ENCODE peak calls at places on chromosomes 6 and 20, in nine cellular contexts. One of them, this sample, is unnamed.

GRCh38 chr6:97687916-97688315 is 404.9 kb upstream of the MMS22L start:
- DNase-seq in fibroblast of the aortic adventitia: no peak
- DNase-seq in NCI-H2029 treated with DMSO at 0.1 percent for 48 hours: no peak
- DNase-seq in hepatocyte: no peak
- DNase-seq in left ventricle myocardium inferior: no peak
- DNase-seq in CD4-positive, alpha-beta memory T cell: no peak
- DNase-seq in NCI-H1694 treated with DMSO at 0.1 percent for 48 hours: no peak
- DNase-seq in naive thymus-derived CD8-positive, alpha-beta T cell: no peak
- DNase-seq in skeletal muscle cell: no peak
- DNase-seq in this sample: no peak

GRCh38 chr6:49606696-49607390 is 29.8 kb downstream of the RHAG start:
- DNase-seq in fibroblast of the aortic adventitia: peak; percentile 92
- DNase-seq in NCI-H2029 treated with DMSO at 0.1 percent for 48 hours: peak; percentile 88
- DNase-seq in hepatocyte: peak; percentile 93
- DNase-seq in left ventricle myocardium inferior: no peak
- DNase-seq in CD4-positive, alpha-beta memory T cell: peak; percentile 29
- DNase-seq in NCI-H1694 treated with DMSO at 0.1 percent for 48 hours: peak; percentile 12
- DNase-seq in naive thymus-derived CD8-positive, alpha-beta T cell: peak; percentile 2
- DNase-seq in skeletal muscle cell: peak; percentile 58
- DNase-seq in this sample: peak; percentile 23

GRCh38 chr20:34022154-34022842 is 28.6 kb downstream of the RALY start:
- DNase-seq in fibroblast of the aortic adventitia: no peak
- DNase-seq in NCI-H2029 treated with DMSO at 0.1 percent for 48 hours: peak; percentile 28
- DNase-seq in hepatocyte: peak; percentile 12
- DNase-seq in left ventricle myocardium inferior: no peak
- DNase-seq in CD4-positive, alpha-beta memory T cell: peak; percentile 26
- DNase-seq in NCI-H1694 treated with DMSO at 0.1 percent for 48 hours: no peak
- DNase-seq in naive thymus-derived CD8-positive, alpha-beta T cell: peak; percentile 22
- DNase-seq in skeletal muscle cell: no peak
- DNase-seq in this sample: peak; percentile 32

GRCh38 chr20:32823078-32823477 is 3.3 kb downstream of the MAPRE1 start:
- DNase-seq in fibroblast of the aortic adventitia: peak; percentile 77
- DNase-seq in NCI-H2029 treated with DMSO at 0.1 percent for 48 hours: no peak
- DNase-seq in hepatocyte: peak; percentile 75
- DNase-seq in left ventricle myocardium inferior: no peak
- DNase-seq in CD4-positive, alpha-beta memory T cell: no peak
- DNase-seq in NCI-H1694 treated with DMSO at 0.1 percent for 48 hours: no peak
- DNase-seq in naive thymus-derived CD8-positive, alpha-beta T cell: no peak
- DNase-seq in skeletal muscle cell: peak; percentile 62
- DNase-seq in this sample: no peak

GRCh38 chr6:168469198-168469943 is 28.4 kb downstream of the SMOC2 start:
- DNase-seq in fibroblast of the aortic adventitia: peak; percentile 41
- DNase-seq in NCI-H2029 treated with DMSO at 0.1 percent for 48 hours: no peak
- DNase-seq in hepatocyte: no peak
- DNase-seq in left ventricle myocardium inferior: peak; percentile 78
- DNase-seq in CD4-positive, alpha-beta memory T cell: no peak
- DNase-seq in NCI-H1694 treated with DMSO at 0.1 percent for 48 hours: no peak
- DNase-seq in naive thymus-derived CD8-positive, alpha-beta T cell: no peak
- DNase-seq in skeletal muscle cell: no peak
- DNase-seq in this sample: no peak

GRCh38 chr6:106773956-106774629 is 144.7 kb downstream of the QRSL1 start:
- DNase-seq in fibroblast of the aortic adventitia: no peak
- DNase-seq in NCI-H2029 treated with DMSO at 0.1 percent for 48 hours: no peak
- DNase-seq in hepatocyte: peak; percentile 49
- DNase-seq in left ventricle myocardium inferior: no peak
- DNase-seq in CD4-positive, alpha-beta memory T cell: no peak
- DNase-seq in NCI-H1694 treated with DMSO at 0.1 percent for 48 hours: no peak
- DNase-seq in naive thymus-derived CD8-positive, alpha-beta T cell: no peak
- DNase-seq in skeletal muscle cell: no peak
- DNase-seq in this sample: no peak

GRCh38 chr6:39426057-39426592 is 103.6 kb upstream of the KCNK16 start:
- DNase-seq in fibroblast of the aortic adventitia: peak; percentile 81
- DNase-seq in NCI-H2029 treated with DMSO at 0.1 percent for 48 hours: peak; percentile 18
- DNase-seq in hepatocyte: no peak
- DNase-seq in left ventricle myocardium inferior: no peak
- DNase-seq in CD4-positive, alpha-beta memory T cell: no peak
- DNase-seq in NCI-H1694 treated with DMSO at 0.1 percent for 48 hours: no peak
- DNase-seq in naive thymus-derived CD8-positive, alpha-beta T cell: no peak
- DNase-seq in skeletal muscle cell: peak; percentile 56
- DNase-seq in this sample: no peak

GRCh38 chr20:4613718-4614620 is 107.7 kb upstream of the PRND start:
- DNase-seq in fibroblast of the aortic adventitia: peak; percentile 43
- DNase-seq in NCI-H2029 treated with DMSO at 0.1 percent for 48 hours: no peak
- DNase-seq in hepatocyte: no peak
- DNase-seq in left ventricle myocardium inferior: peak; percentile 39
- DNase-seq in CD4-positive, alpha-beta memory T cell: peak; percentile 63
- DNase-seq in NCI-H1694 treated with DMSO at 0.1 percent for 48 hours: peak; percentile 12
- DNase-seq in naive thymus-derived CD8-positive, alpha-beta T cell: peak; percentile 38
- DNase-seq in skeletal muscle cell: no peak
- DNase-seq in this sample: peak; percentile 41

GRCh38 chr20:44803383-44803941 is 6.9 kb downstream of the RIMS4 start:
- DNase-seq in fibroblast of the aortic adventitia: no peak
- DNase-seq in NCI-H2029 treated with DMSO at 0.1 percent for 48 hours: no peak
- DNase-seq in hepatocyte: no peak
- DNase-seq in left ventricle myocardium inferior: no peak
- DNase-seq in CD4-positive, alpha-beta memory T cell: no peak
- DNase-seq in NCI-H1694 treated with DMSO at 0.1 percent for 48 hours: no peak
- DNase-seq in naive thymus-derived CD8-positive, alpha-beta T cell: no peak
- DNase-seq in skeletal muscle cell: no peak
- DNase-seq in this sample: no peak

GRCh38 chr20:40942015-40942414 is 86.6 kb upstream of the TOP1 start:
- DNase-seq in fibroblast of the aortic adventitia: no peak
- DNase-seq in NCI-H2029 treated with DMSO at 0.1 percent for 48 hours: no peak
- DNase-seq in hepatocyte: no peak
- DNase-seq in left ventricle myocardium inferior: no peak
- DNase-seq in CD4-positive, alpha-beta memory T cell: no peak
- DNase-seq in NCI-H1694 treated with DMSO at 0.1 percent for 48 hours: no peak
- DNase-seq in naive thymus-derived CD8-positive, alpha-beta T cell: no peak
- DNase-seq in skeletal muscle cell: no peak
- DNase-seq in this sample: no peak

GRCh38 chr6:96610019-96610418 is 47.1 kb downstream of the FHL5 start:
- DNase-seq in fibroblast of the aortic adventitia: no peak
- DNase-seq in NCI-H2029 treated with DMSO at 0.1 percent for 48 hours: no peak
- DNase-seq in hepatocyte: no peak
- DNase-seq in left ventricle myocardium inferior: no peak
- DNase-seq in CD4-positive, alpha-beta memory T cell: no peak
- DNase-seq in NCI-H1694 treated with DMSO at 0.1 percent for 48 hours: no peak
- DNase-seq in naive thymus-derived CD8-positive, alpha-beta T cell: no peak
- DNase-seq in skeletal muscle cell: no peak
- DNase-seq in this sample: no peak

GRCh38 chr6:155604991-155605390 is 149.4 kb upstream of the NOX3 start:
- DNase-seq in fibroblast of the aortic adventitia: peak; percentile 46
- DNase-seq in NCI-H2029 treated with DMSO at 0.1 percent for 48 hours: no peak
- DNase-seq in hepatocyte: no peak
- DNase-seq in left ventricle myocardium inferior: no peak
- DNase-seq in CD4-positive, alpha-beta memory T cell: no peak
- DNase-seq in NCI-H1694 treated with DMSO at 0.1 percent for 48 hours: no peak
- DNase-seq in naive thymus-derived CD8-positive, alpha-beta T cell: no peak
- DNase-seq in skeletal muscle cell: no peak
- DNase-seq in this sample: no peak

GRCh38 chr6:40796280-40797223 is 209.4 kb upstream of the LRFN2 start:
- DNase-seq in fibroblast of the aortic adventitia: no peak
- DNase-seq in NCI-H2029 treated with DMSO at 0.1 percent for 48 hours: no peak
- DNase-seq in hepatocyte: peak; percentile 22
- DNase-seq in left ventricle myocardium inferior: peak; percentile 68
- DNase-seq in CD4-positive, alpha-beta memory T cell: no peak
- DNase-seq in NCI-H1694 treated with DMSO at 0.1 percent for 48 hours: no peak
- DNase-seq in naive thymus-derived CD8-positive, alpha-beta T cell: no peak
- DNase-seq in skeletal muscle cell: no peak
- DNase-seq in this sample: no peak

GRCh38 chr20:38724603-38725457 is 544 bp downstream of the SLC32A1 start:
- DNase-seq in fibroblast of the aortic adventitia: no peak
- DNase-seq in NCI-H2029 treated with DMSO at 0.1 percent for 48 hours: no peak
- DNase-seq in hepatocyte: no peak
- DNase-seq in left ventricle myocardium inferior: no peak
- DNase-seq in CD4-positive, alpha-beta memory T cell: peak; percentile 15
- DNase-seq in NCI-H1694 treated with DMSO at 0.1 percent for 48 hours: no peak
- DNase-seq in naive thymus-derived CD8-positive, alpha-beta T cell: no peak
- DNase-seq in skeletal muscle cell: no peak
- DNase-seq in this sample: no peak

GRCh38 chr20:34753706-34754461 is 49.7 kb downstream of the TP53INP2 start:
- DNase-seq in fibroblast of the aortic adventitia: peak; percentile 4
- DNase-seq in NCI-H2029 treated with DMSO at 0.1 percent for 48 hours: no peak
- DNase-seq in hepatocyte: no peak
- DNase-seq in left ventricle myocardium inferior: no peak
- DNase-seq in CD4-positive, alpha-beta memory T cell: no peak
- DNase-seq in NCI-H1694 treated with DMSO at 0.1 percent for 48 hours: no peak
- DNase-seq in naive thymus-derived CD8-positive, alpha-beta T cell: no peak
- DNase-seq in skeletal muscle cell: no peak
- DNase-seq in this sample: no peak

GRCh38 chr6:53986165-53986720 is 125.0 kb upstream of the MLIP start:
- DNase-seq in fibroblast of the aortic adventitia: peak; percentile 77
- DNase-seq in NCI-H2029 treated with DMSO at 0.1 percent for 48 hours: no peak
- DNase-seq in hepatocyte: peak; percentile 72
- DNase-seq in left ventricle myocardium inferior: peak; percentile 19
- DNase-seq in CD4-positive, alpha-beta memory T cell: no peak
- DNase-seq in NCI-H1694 treated with DMSO at 0.1 percent for 48 hours: peak; percentile 37
- DNase-seq in naive thymus-derived CD8-positive, alpha-beta T cell: no peak
- DNase-seq in skeletal muscle cell: no peak
- DNase-seq in this sample: no peak

GRCh38 chr6:104955927-104956662 is 812 bp upstream of the LIN28B start:
- DNase-seq in fibroblast of the aortic adventitia: no peak
- DNase-seq in NCI-H2029 treated with DMSO at 0.1 percent for 48 hours: no peak
- DNase-seq in hepatocyte: peak; percentile 55
- DNase-seq in left ventricle myocardium inferior: no peak
- DNase-seq in CD4-positive, alpha-beta memory T cell: no peak
- DNase-seq in NCI-H1694 treated with DMSO at 0.1 percent for 48 hours: no peak
- DNase-seq in naive thymus-derived CD8-positive, alpha-beta T cell: no peak
- DNase-seq in skeletal muscle cell: no peak
- DNase-seq in this sample: no peak

GRCh38 chr20:10218536-10219451 is at the start of gene SNAP25:
- DNase-seq in fibroblast of the aortic adventitia: peak; percentile 57
- DNase-seq in NCI-H2029 treated with DMSO at 0.1 percent for 48 hours: peak; percentile 91
- DNase-seq in hepatocyte: peak; percentile 92
- DNase-seq in left ventricle myocardium inferior: no peak
- DNase-seq in CD4-positive, alpha-beta memory T cell: peak; percentile 29
- DNase-seq in NCI-H1694 treated with DMSO at 0.1 percent for 48 hours: peak; percentile 81
- DNase-seq in naive thymus-derived CD8-positive, alpha-beta T cell: peak; percentile 16
- DNase-seq in skeletal muscle cell: peak; percentile 60
- DNase-seq in this sample: peak; percentile 35

GRCh38 chr6:141685416-141685815 is 447.3 kb upstream of the GJE1 start:
- DNase-seq in fibroblast of the aortic adventitia: no peak
- DNase-seq in NCI-H2029 treated with DMSO at 0.1 percent for 48 hours: no peak
- DNase-seq in hepatocyte: no peak
- DNase-seq in left ventricle myocardium inferior: no peak
- DNase-seq in CD4-positive, alpha-beta memory T cell: no peak
- DNase-seq in NCI-H1694 treated with DMSO at 0.1 percent for 48 hours: no peak
- DNase-seq in naive thymus-derived CD8-positive, alpha-beta T cell: no peak
- DNase-seq in skeletal muscle cell: no peak
- DNase-seq in this sample: no peak

GRCh38 chr6:126812651-126813050 is 305.8 kb upstream of the RSPO3 start:
- DNase-seq in fibroblast of the aortic adventitia: peak; percentile 45
- DNase-seq in NCI-H2029 treated with DMSO at 0.1 percent for 48 hours: no peak
- DNase-seq in hepatocyte: no peak
- DNase-seq in left ventricle myocardium inferior: no peak
- DNase-seq in CD4-positive, alpha-beta memory T cell: no peak
- DNase-seq in NCI-H1694 treated with DMSO at 0.1 percent for 48 hours: no peak
- DNase-seq in naive thymus-derived CD8-positive, alpha-beta T cell: no peak
- DNase-seq in skeletal muscle cell: peak; percentile 52
- DNase-seq in this sample: no peak

GRCh38 chr6:144582939-144583613 is 297.9 kb downstream of the UTRN start:
- DNase-seq in fibroblast of the aortic adventitia: peak; percentile 20
- DNase-seq in NCI-H2029 treated with DMSO at 0.1 percent for 48 hours: no peak
- DNase-seq in hepatocyte: peak; percentile 17
- DNase-seq in left ventricle myocardium inferior: peak; percentile 39
- DNase-seq in CD4-positive, alpha-beta memory T cell: peak; percentile 57
- DNase-seq in NCI-H1694 treated with DMSO at 0.1 percent for 48 hours: no peak
- DNase-seq in naive thymus-derived CD8-positive, alpha-beta T cell: peak; percentile 64
- DNase-seq in skeletal muscle cell: no peak
- DNase-seq in this sample: peak; percentile 73

GRCh38 chr20:14647016-14647415 is 309.6 kb upstream of the FLRT3 start:
- DNase-seq in fibroblast of the aortic adventitia: no peak
- DNase-seq in NCI-H2029 treated with DMSO at 0.1 percent for 48 hours: no peak
- DNase-seq in hepatocyte: no peak
- DNase-seq in left ventricle myocardium inferior: no peak
- DNase-seq in CD4-positive, alpha-beta memory T cell: no peak
- DNase-seq in NCI-H1694 treated with DMSO at 0.1 percent for 48 hours: no peak
- DNase-seq in naive thymus-derived CD8-positive, alpha-beta T cell: no peak
- DNase-seq in skeletal muscle cell: no peak
- DNase-seq in this sample: no peak

GRCh38 chr6:37314117-37314802 is 39.5 kb upstream of the RNF8 start:
- DNase-seq in fibroblast of the aortic adventitia: no peak
- DNase-seq in NCI-H2029 treated with DMSO at 0.1 percent for 48 hours: no peak
- DNase-seq in hepatocyte: no peak
- DNase-seq in left ventricle myocardium inferior: no peak
- DNase-seq in CD4-positive, alpha-beta memory T cell: no peak
- DNase-seq in NCI-H1694 treated with DMSO at 0.1 percent for 48 hours: no peak
- DNase-seq in naive thymus-derived CD8-positive, alpha-beta T cell: no peak
- DNase-seq in skeletal muscle cell: no peak
- DNase-seq in this sample: no peak

GRCh38 chr6:95841560-95841959 is 174.2 kb upstream of the FUT9 start:
- DNase-seq in fibroblast of the aortic adventitia: no peak
- DNase-seq in NCI-H2029 treated with DMSO at 0.1 percent for 48 hours: no peak
- DNase-seq in hepatocyte: no peak
- DNase-seq in left ventricle myocardium inferior: no peak
- DNase-seq in CD4-positive, alpha-beta memory T cell: no peak
- DNase-seq in NCI-H1694 treated with DMSO at 0.1 percent for 48 hours: no peak
- DNase-seq in naive thymus-derived CD8-positive, alpha-beta T cell: no peak
- DNase-seq in skeletal muscle cell: no peak
- DNase-seq in this sample: no peak

GRCh38 chr20:32966382-32966781 is 37.9 kb downstream of the SUN5 start:
- DNase-seq in fibroblast of the aortic adventitia: no peak
- DNase-seq in NCI-H2029 treated with DMSO at 0.1 percent for 48 hours: no peak
- DNase-seq in hepatocyte: no peak
- DNase-seq in left ventricle myocardium inferior: no peak
- DNase-seq in CD4-positive, alpha-beta memory T cell: no peak
- DNase-seq in NCI-H1694 treated with DMSO at 0.1 percent for 48 hours: no peak
- DNase-seq in naive thymus-derived CD8-positive, alpha-beta T cell: no peak
- DNase-seq in skeletal muscle cell: no peak
- DNase-seq in this sample: no peak

GRCh38 chr6:83119742-83120300 is 52.4 kb downstream of the DOP1A start:
- DNase-seq in fibroblast of the aortic adventitia: peak; percentile 8
- DNase-seq in NCI-H2029 treated with DMSO at 0.1 percent for 48 hours: no peak
- DNase-seq in hepatocyte: no peak
- DNase-seq in left ventricle myocardium inferior: no peak
- DNase-seq in CD4-positive, alpha-beta memory T cell: no peak
- DNase-seq in NCI-H1694 treated with DMSO at 0.1 percent for 48 hours: no peak
- DNase-seq in naive thymus-derived CD8-positive, alpha-beta T cell: no peak
- DNase-seq in skeletal muscle cell: no peak
- DNase-seq in this sample: no peak

GRCh38 chr20:51434556-51435256 is 107.8 kb downstream of the NFATC2 start:
- DNase-seq in fibroblast of the aortic adventitia: peak; percentile 83
- DNase-seq in NCI-H2029 treated with DMSO at 0.1 percent for 48 hours: no peak
- DNase-seq in hepatocyte: no peak
- DNase-seq in left ventricle myocardium inferior: no peak
- DNase-seq in CD4-positive, alpha-beta memory T cell: no peak
- DNase-seq in NCI-H1694 treated with DMSO at 0.1 percent for 48 hours: no peak
- DNase-seq in naive thymus-derived CD8-positive, alpha-beta T cell: no peak
- DNase-seq in skeletal muscle cell: peak; percentile 64
- DNase-seq in this sample: no peak

GRCh38 chr20:4813076-4813838 is 91.5 kb downstream of the PRND start:
- DNase-seq in fibroblast of the aortic adventitia: no peak
- DNase-seq in NCI-H2029 treated with DMSO at 0.1 percent for 48 hours: no peak
- DNase-seq in hepatocyte: no peak
- DNase-seq in left ventricle myocardium inferior: no peak
- DNase-seq in CD4-positive, alpha-beta memory T cell: peak; percentile 3
- DNase-seq in NCI-H1694 treated with DMSO at 0.1 percent for 48 hours: no peak
- DNase-seq in naive thymus-derived CD8-positive, alpha-beta T cell: no peak
- DNase-seq in skeletal muscle cell: no peak
- DNase-seq in this sample: no peak

GRCh38 chr6:84681693-84682326 is 82.6 kb downstream of the TBX18 start:
- DNase-seq in fibroblast of the aortic adventitia: no peak
- DNase-seq in NCI-H2029 treated with DMSO at 0.1 percent for 48 hours: no peak
- DNase-seq in hepatocyte: no peak
- DNase-seq in left ventricle myocardium inferior: no peak
- DNase-seq in CD4-positive, alpha-beta memory T cell: no peak
- DNase-seq in NCI-H1694 treated with DMSO at 0.1 percent for 48 hours: no peak
- DNase-seq in naive thymus-derived CD8-positive, alpha-beta T cell: no peak
- DNase-seq in skeletal muscle cell: no peak
- DNase-seq in this sample: no peak

GRCh38 chr20:42530855-42531674 is 658.6 kb downstream of the PTPRT start:
- DNase-seq in fibroblast of the aortic adventitia: peak; percentile 0
- DNase-seq in NCI-H2029 treated with DMSO at 0.1 percent for 48 hours: peak; percentile 76
- DNase-seq in hepatocyte: peak; percentile 54
- DNase-seq in left ventricle myocardium inferior: no peak
- DNase-seq in CD4-positive, alpha-beta memory T cell: no peak
- DNase-seq in NCI-H1694 treated with DMSO at 0.1 percent for 48 hours: peak; percentile 5
- DNase-seq in naive thymus-derived CD8-positive, alpha-beta T cell: no peak
- DNase-seq in skeletal muscle cell: no peak
- DNase-seq in this sample: no peak

GRCh38 chr6:49646130-49646824 is 9.6 kb upstream of the RHAG start:
- DNase-seq in fibroblast of the aortic adventitia: no peak
- DNase-seq in NCI-H2029 treated with DMSO at 0.1 percent for 48 hours: no peak
- DNase-seq in hepatocyte: no peak
- DNase-seq in left ventricle myocardium inferior: no peak
- DNase-seq in CD4-positive, alpha-beta memory T cell: no peak
- DNase-seq in NCI-H1694 treated with DMSO at 0.1 percent for 48 hours: no peak
- DNase-seq in naive thymus-derived CD8-positive, alpha-beta T cell: no peak
- DNase-seq in skeletal muscle cell: no peak
- DNase-seq in this sample: no peak